ENCODE peak calls at places on chromosomes 5 and 9, in six cellular contexts. Y is CD4-positive, CD25-positive, alpha-beta regulatory T cell; W is germinal center; T is RPMI7951; P is HTR-8/SVneo; X is LoVo. S is an unnamed sample.
A peak's percentile ranks its signal among the peaks of the same experiment; 100 is the strongest.

GRCh38 chr5:65185468-65185867 is 296.3 kb downstream of the ADAMTS6 start:
- DNase-seq in Y (no peak), W (no peak), T (peak; percentile 62), P (no peak), X (no peak), S (no peak)

GRCh38 chr9:26975728-26976707 is 19.8 kb downstream of the IFT74 start:
- DNase-seq in Y (peak; percentile 30), W (no peak), T (peak; percentile 53), P (peak; percentile 5), X (peak; percentile 26), S (peak; percentile 88)

GRCh38 chr5:120083851-120084615 is 380.1 kb upstream of the PRR16 start:
- DNase-seq in Y (no peak), W (no peak), T (no peak), P (no peak), X (no peak), S (no peak)

GRCh38 chr9:69324549-69325401 is at the start of gene ENTREP1:
- DNase-seq in Y (peak; percentile 7), W (peak; percentile 9), T (peak; percentile 32), P (peak; percentile 29), X (peak; percentile 77), S (peak; percentile 85)

GRCh38 chr5:20213803-20214202 is 225.8 kb upstream of the CDH18 start:
- DNase-seq in Y (no peak), W (no peak), T (no peak), P (no peak), X (no peak), S (no peak)

GRCh38 chr9:32351845-32352244 is 32.6 kb upstream of the ACO1 start:
- DNase-seq in Y (no peak), W (no peak), T (no peak), P (no peak), X (no peak), S (peak; percentile 81)

GRCh38 chr5:112634796-112635195 is 102.9 kb upstream of the APC start:
- DNase-seq in Y (no peak), W (no peak), T (no peak), P (no peak), X (no peak), S (no peak)

GRCh38 chr5:1347571-1347970 is 2.7 kb upstream of the CLPTM1L start:
- DNase-seq in Y (no peak), W (no peak), T (no peak), P (no peak), X (no peak), S (peak; percentile 26)

GRCh38 chr5:30279237-30279636 is 914.2 kb upstream of the CDH6 start:
- DNase-seq in Y (no peak), W (no peak), T (peak; percentile 48), P (peak; percentile 64), X (no peak), S (peak; percentile 13)

GRCh38 chr9:135501261-135502167 is 1.0 kb downstream of the MRPS2 start:
- DNase-seq in Y (peak; percentile 71), W (peak; percentile 58), T (no peak), P (peak; percentile 44), X (peak; percentile 62), S (no peak)

GRCh38 chr9:130240410-130241197 is 25.0 kb upstream of the HMCN2 start:
- DNase-seq in Y (peak; percentile 62), W (peak; percentile 44), T (peak; percentile 77), P (peak; percentile 66), X (peak; percentile 44), S (peak; percentile 82)

GRCh38 chr5:172078027-172078426 is 71.6 kb upstream of the FBXW11 start:
- DNase-seq in Y (no peak), W (no peak), T (no peak), P (no peak), X (no peak), S (no peak)

GRCh38 chr5:2803751-2804150 is 52.3 kb upstream of the IRX2 start:
- DNase-seq in Y (no peak), W (no peak), T (no peak), P (no peak), X (no peak), S (no peak)

GRCh38 chr5:81359108-81359507 is 34.8 kb downstream of the ACOT12 start:
- DNase-seq in Y (no peak), W (no peak), T (no peak), P (no peak), X (no peak), S (peak; percentile 42)